ENCODE peak calls at places on chromosome 4, in four cellular contexts. I is CD8-positive, alpha-beta memory T cell; H is astrocyte of the spinal cord; W is Peyer's patch. R is an unnamed sample.

GRCh38 chr4:185683222-185683621 is 128.8 kb downstream of the SORBS2 start:
- DNase-seq in I (no peak), H (no peak), W (no peak), R (no peak)

GRCh38 chr4:8135666-8136065 is 22.9 kb downstream of the ABLIM2 start:
- DNase-seq in I (no peak), H (no peak), W (no peak), R (no peak)

GRCh38 chr4:22030321-22030720 is 81.7 kb upstream of the KCNIP4 start:
- DNase-seq in I (no peak), H (no peak), W (no peak), R (peak; percentile 7)

GRCh38 chr4:91936301-91936700 is 367.5 kb upstream of the GRID2 start:
- DNase-seq in I (no peak), H (peak; percentile 61), W (no peak), R (peak; percentile 4)

GRCh38 chr4:5852806-5853205 is 40.1 kb downstream of the CRMP1 start:
- DNase-seq in I (no peak), H (no peak), W (no peak), R (no peak)

GRCh38 chr4:11165052-11165451 is 263.6 kb downstream of the HS3ST1 start:
- DNase-seq in I (no peak), H (peak; percentile 36), W (no peak), R (peak; percentile 19)

GRCh38 chr4:3299538-3300197 is 6.8 kb downstream of the RGS12 start:
- DNase-seq in I (no peak), H (no peak), W (no peak), R (no peak)

GRCh38 chr4:106065018-106065417 is 169.7 kb downstream of the NPNT start:
- DNase-seq in I (no peak), H (no peak), W (no peak), R (no peak)

GRCh38 chr4:94621491-94622080 is 136.2 kb upstream of the BMPR1B start:
- DNase-seq in I (no peak), H (peak; percentile 58), W (no peak), R (peak; percentile 58)

GRCh38 chr4:104907991-104908390 is 238.7 kb upstream of the TET2 start:
- DNase-seq in I (no peak), H (no peak), W (no peak), R (no peak)

GRCh38 chr4:122591196-122591595 is 29.7 kb downstream of the IL21 start:
- DNase-seq in I (no peak), H (no peak), W (no peak), R (peak; percentile 19)

GRCh38 chr4:151403656-151404055 is 5.3 kb upstream of the FHIP1A start:
- DNase-seq in I (no peak), H (no peak), W (no peak), R (no peak)

GRCh38 chr4:156230151-156230550 is 276.5 kb upstream of the CTSO start:
- DNase-seq in I (no peak), H (no peak), W (no peak), R (no peak)

GRCh38 chr4:89071311-89071710 is 14.3 kb upstream of the FAM13A start:
- DNase-seq in I (no peak), H (no peak), W (no peak), R (peak; percentile 48)

GRCh38 chr4:119300388-119301131 is 21.4 kb downstream of the FABP2 start:
- DNase-seq in I (peak; percentile 89), H (peak; percentile 93), W (peak; percentile 98), R (peak; percentile 98)

GRCh38 chr4:138087181-138087714 is 154.9 kb downstream of the SLC7A11 start:
- DNase-seq in I (no peak), H (no peak), W (no peak), R (no peak)

GRCh38 chr4:101730291-101731117 is 60.0 kb upstream of the BANK1 start:
- DNase-seq in I (peak; percentile 33), H (peak; percentile 72), W (peak; percentile 55), R (peak; percentile 81)

GRCh38 chr4:151048913-151049312 is 33.8 kb upstream of the LRBA start:
- DNase-seq in I (no peak), H (no peak), W (no peak), R (no peak)

GRCh38 chr4:155487231-155487630 is 110.5 kb upstream of the MAP9 start:
- DNase-seq in I (no peak), H (no peak), W (no peak), R (no peak)

GRCh38 chr4:25993564-25994185 is 79.7 kb downstream of the SMIM20 start:
- DNase-seq in I (no peak), H (no peak), W (no peak), R (no peak)

GRCh38 chr4:152014280-152014679 is 253.5 kb upstream of the GATB start:
- DNase-seq in I (no peak), H (no peak), W (no peak), R (no peak)

GRCh38 chr4:40621229-40621591 is 8.5 kb downstream of the RBM47 start:
- DNase-seq in I (no peak), H (no peak), W (no peak), R (no peak)

GRCh38 chr4:30436394-30436793 is 283.8 kb upstream of the PCDH7 start:
- DNase-seq in I (no peak), H (no peak), W (no peak), R (no peak)
- H3K4me3 ChIP-seq in I (no peak overlapping the region), H (no peak overlapping the region), W (no peak overlapping the region), R (no peak overlapping the region)

GRCh38 chr4:85780664-85781063 is 305.7 kb downstream of the ARHGAP24 start:
- DNase-seq in I (no peak), H (peak; percentile 64), W (no peak), R (no peak)
- H3K4me3 ChIP-seq in I (no peak overlapping the region), H (no peak overlapping the region), W (no peak overlapping the region), R (no peak overlapping the region)

GRCh38 chr4:73751830-73752229 is 11.5 kb downstream of the CXCL8 start:
- DNase-seq in I (no peak), H (no peak), W (no peak), R (no peak)

GRCh38 chr4:73753215-73753614 is 12.8 kb downstream of the CXCL8 start:
- DNase-seq in I (no peak), H (no peak), W (no peak), R (peak; percentile 50)

GRCh38 chr4:73752424-73752823 is 12.1 kb downstream of the CXCL8 start:
- DNase-seq in I (no peak), H (no peak), W (no peak), R (no peak)

GRCh38 chr4:73751166-73751565 is 10.8 kb downstream of the CXCL8 start:
- DNase-seq in I (no peak), H (no peak), W (no peak), R (no peak)

DNA sequence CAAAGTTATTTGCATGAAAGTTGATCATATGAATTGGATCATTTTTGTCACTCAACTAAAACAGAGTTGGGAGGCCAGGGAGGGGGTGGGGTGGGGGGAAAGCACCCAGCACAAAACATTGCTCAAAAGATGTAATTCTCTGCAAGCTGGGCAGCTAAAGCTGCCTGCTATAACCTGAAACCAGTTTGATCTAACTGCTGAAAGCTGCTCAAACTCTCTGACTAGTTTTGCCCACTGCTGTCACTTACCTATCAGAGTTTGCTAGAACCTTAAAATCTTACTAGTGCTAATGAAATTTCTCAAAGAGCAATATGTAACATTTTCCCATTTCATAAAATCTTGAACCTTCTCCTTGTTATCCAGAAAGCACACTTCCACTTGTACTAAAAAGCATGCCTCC is 10.4 kb downstream of the CXCL8 start:
- DNase-seq in I (no peak), H (no peak), W (no peak), R (no peak)
- H3K4me3 ChIP-seq in I (no peak overlapping the region), H (no peak overlapping the region), W (no peak overlapping the region), R (no peak overlapping the region)

GRCh38 chr4:142404191-142404611 is 441.9 kb downstream of the INPP4B start:
- DNase-seq in I (no peak), H (peak; percentile 88), W (no peak), R (peak; percentile 77)
- H3K4me3 ChIP-seq in I (peak overlapping the region; percentile 71), H (peak overlapping the region; percentile 50), W (peak overlapping the region; percentile 36), R (peak overlapping the region; percentile 66)

GRCh38 chr4:48489683-48490011 is 405 bp upstream of the ZAR1 start:
- DNase-seq in I (no peak), H (no peak), W (no peak), R (no peak)

GRCh38 chr4:48491514-48492176 is 1.6 kb downstream of the ZAR1 start:
- DNase-seq in I (no peak), H (no peak), W (no peak), R (no peak)

GRCh38 chr4:48493485-48494100 is 3.5 kb downstream of the ZAR1 start:
- DNase-seq in I (no peak), H (no peak), W (no peak), R (peak; percentile 14)

GRCh38 chr4:48490012-48490679 is at the start of gene ZAR1:
- DNase-seq in I (no peak), H (no peak), W (peak; percentile 57), R (no peak)

DNA sequence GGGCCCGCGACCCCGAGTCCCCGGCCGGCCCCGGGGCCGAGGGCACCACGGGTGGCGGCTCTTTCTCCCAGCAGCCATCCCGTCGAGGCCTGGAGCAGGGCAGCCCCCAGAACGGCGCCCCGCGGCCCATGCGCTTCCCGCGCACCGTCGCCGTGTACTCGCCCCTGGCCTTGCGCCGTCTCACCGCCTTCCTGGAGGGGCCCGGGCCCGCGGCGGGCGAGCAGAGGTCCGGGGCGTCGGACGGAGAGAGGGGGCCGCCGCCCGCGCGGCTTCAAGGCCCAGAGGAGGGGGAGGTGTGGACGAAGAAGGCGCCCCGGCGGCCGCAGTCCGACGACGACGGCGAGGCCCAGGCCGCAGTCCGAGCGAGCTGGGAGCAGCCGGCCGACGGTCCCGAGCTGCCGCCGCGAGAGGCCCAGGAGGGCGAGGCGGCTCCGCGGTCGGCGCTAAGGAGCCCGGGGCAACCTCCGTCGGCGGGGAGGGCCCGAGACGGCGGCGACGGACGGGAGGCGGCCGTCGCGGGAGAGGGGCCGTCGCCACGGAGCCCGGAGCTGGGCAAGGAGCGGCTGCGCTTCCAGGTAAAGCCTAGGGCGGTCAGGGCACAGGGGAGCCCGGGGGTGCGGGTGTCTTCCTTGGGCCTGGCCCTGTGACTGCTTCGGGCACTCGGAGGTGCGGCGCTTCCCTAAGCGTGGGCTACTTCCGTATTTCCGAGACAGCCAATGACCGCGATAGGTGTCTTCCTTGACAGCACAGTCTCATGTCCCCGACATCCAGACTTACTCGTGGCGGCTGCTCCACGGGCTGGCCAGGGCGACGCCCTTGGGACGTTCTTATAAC is 845 bp downstream of the ZAR1 start:
- DNase-seq in I (no peak), H (no peak), W (no peak), R (no peak)
- H3K4me3 ChIP-seq in I (no peak overlapping the region), H (no peak overlapping the region), W (peak overlapping the region; percentile 24), R (no peak overlapping the region)

GRCh38 chr4:2172627-2173231 is 69.2 kb downstream of the HAUS3 start:
- DNase-seq in I (peak; percentile 44), H (no peak), W (no peak), R (no peak)
- H3K4me3 ChIP-seq in I (no peak overlapping the region), H (no peak overlapping the region), W (no peak overlapping the region), R (no peak overlapping the region)

GRCh38 chr4:139851133-139851532 is 185.5 kb downstream of the MGST2 start:
- DNase-seq in I (no peak), H (no peak), W (no peak), R (no peak)

GRCh38 chr4:139852612-139853269 is 187.1 kb downstream of the MGST2 start:
- DNase-seq in I (no peak), H (no peak), W (no peak), R (peak; percentile 90)

GRCh38 chr4:139851639-139852038 is 186.0 kb downstream of the MGST2 start:
- DNase-seq in I (no peak), H (no peak), W (no peak), R (no peak)

GRCh38 chr4:139848043-139848442 is 182.4 kb downstream of the MGST2 start:
- DNase-seq in I (no peak), H (no peak), W (no peak), R (no peak)

DNA sequence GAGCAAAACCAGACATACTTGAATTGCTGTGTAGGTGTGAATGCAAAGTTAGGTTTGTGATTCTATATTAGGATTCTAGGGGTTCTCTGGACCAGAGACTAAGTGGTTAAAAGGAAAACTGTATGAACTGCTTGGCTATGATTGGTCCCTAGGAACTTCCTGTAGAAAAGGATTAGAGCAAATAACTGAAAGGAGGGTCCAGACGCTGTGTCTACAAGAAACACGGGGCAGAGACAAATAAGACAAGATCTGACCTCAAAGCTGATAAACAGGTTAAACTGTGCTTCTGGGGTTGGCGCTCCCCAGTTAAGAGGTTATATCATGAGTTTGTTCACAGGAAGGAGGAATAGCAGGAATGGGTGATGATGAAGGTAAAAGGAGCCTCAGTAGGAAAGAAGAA is 183.6 kb downstream of the MGST2 start:
- DNase-seq in I (no peak), H (no peak), W (no peak), R (peak; percentile 31)
- H3K4me3 ChIP-seq in I (no peak overlapping the region), H (no peak overlapping the region), W (no peak overlapping the region), R (no peak overlapping the region)